ENCODE peak calls at places on chromosomes 3 and 15, in eight cellular contexts. H is CD4-positive, CD25-positive, alpha-beta regulatory T cell; E is stimulated activated CD4-positive, alpha-beta T cell treated with anti-CD3 and anti-CD28 coated beads, TNF-alpha, amount 100 ng/mL, for 24 hours; R is cardiac fibroblast; G is activated CD8-positive, alpha-beta memory T cell treated with anti-CD3 and anti-CD28 coated beads for 48 hours; V is pons; N is amniotic stem cell; S is iPS-NIHi11. F is an unnamed sample.

GRCh38 chr3:139327861-139328260 is 16.0 kb upstream of the MRPS22 start:
- DNase-seq in H (no peak), E (no peak), R (no peak), G (no peak), V (no peak), N (no peak), S (no peak), F (no peak)

GRCh38 chr15:63287109-63287508 is 9.7 kb downstream of the APH1B start:
- DNase-seq in H (no peak), E (no peak), R (peak), G (no peak), V (no peak), N (no peak), S (no peak), F (no peak)

GRCh38 chr3:13235079-13235478 is 161.8 kb upstream of the IQSEC1 start:
- DNase-seq in H (no peak), E (no peak), R (no peak), G (no peak), V (no peak), N (no peak), S (no peak), F (peak)

GRCh38 chr3:127410137-127410488 is 122.3 kb upstream of the PRR20G start:
- DNase-seq in H (no peak), E (no peak), R (no peak), G (no peak), V (no peak), N (no peak), S (peak), F (no peak)

GRCh38 chr3:188465311-188465710 is 311.4 kb downstream of the LPP start:
- DNase-seq in H (no peak), E (no peak), R (no peak), G (no peak), V (no peak), N (no peak), S (no peak), F (no peak)

GRCh38 chr3:69433938-69434263 is 48.0 kb upstream of the FRMD4B start:
- DNase-seq in H (no peak), E (no peak), R (no peak), G (no peak), V (peak), N (no peak), S (no peak), F (no peak)

GRCh38 chr3:127162947-127163645 is 29.8 kb upstream of the PRR23E start:
- DNase-seq in H (no peak), E (no peak), R (no peak), G (no peak), V (no peak), N (no peak), S (peak), F (no peak)

GRCh38 chr3:7504886-7505775 is 644.2 kb downstream of the GRM7 start:
- DNase-seq in H (no peak), E (no peak), R (peak), G (no peak), V (no peak), N (no peak), S (no peak), F (no peak)

GRCh38 chr3:86653801-86654200 is 337.1 kb downstream of the VGLL3 start:
- DNase-seq in H (no peak), E (no peak), R (no peak), G (no peak), V (no peak), N (no peak), S (no peak), F (no peak)

GRCh38 chr3:169847896-169848295 is 21.8 kb downstream of the LRRC31 start:
- DNase-seq in H (no peak), E (no peak), R (no peak), G (no peak), V (no peak), N (no peak), S (no peak), F (no peak)

GRCh38 chr3:169668081-169668956 is 4.8 kb upstream of the MECOM start:
- DNase-seq in H (no peak), E (no peak), R (peak), G (no peak), V (no peak), N (no peak), S (peak), F (no peak)

GRCh38 chr15:99029358-99029871 is 21.8 kb upstream of the PGPEP1L start:
- DNase-seq in H (no peak), E (no peak), R (no peak), G (no peak), V (no peak), N (no peak), S (no peak), F (no peak)

GRCh38 chr3:113153499-113154107 is 57.8 kb upstream of the BOC start:
- DNase-seq in H (no peak), E (no peak), R (no peak), G (no peak), V (no peak), N (no peak), S (no peak), F (no peak)

GRCh38 chr3:189839576-189839975 is 208.4 kb downstream of the TP63 start:
- DNase-seq in H (no peak), E (no peak), R (peak), G (no peak), V (no peak), N (no peak), S (no peak), F (no peak)

GRCh38 chr3:159991591-159991990 is 3.0 kb downstream of the IL12A start:
- DNase-seq in H (no peak), E (no peak), R (no peak), G (no peak), V (no peak), N (no peak), S (no peak), F (no peak)

GRCh38 chr3:37545479-37545878 is 316.2 kb upstream of the CTDSPL start:
- DNase-seq in H (no peak), E (no peak), R (no peak), G (no peak), V (no peak), N (no peak), S (no peak), F (no peak)

GRCh38 chr15:85314139-85314538 is 66.3 kb upstream of the AKAP13 start:
- DNase-seq in H (no peak), E (no peak), R (no peak), G (no peak), V (no peak), N (no peak), S (no peak), F (no peak)

GRCh38 chr15:101017041-101017754 is 98.0 kb downstream of the LRRK1 start:
- DNase-seq in H (no peak), E (no peak), R (no peak), G (no peak), V (no peak), N (no peak), S (no peak), F (no peak)

GRCh38 chr3:25854214-25854613 is 64.3 kb downstream of the OXSM start:
- DNase-seq in H (no peak), E (no peak), R (peak), G (no peak), V (no peak), N (no peak), S (no peak), F (no peak)

GRCh38 chr3:105834768-105835167 is 34.0 kb downstream of the CBLB start:
- DNase-seq in H (no peak), E (no peak), R (no peak), G (no peak), V (no peak), N (no peak), S (no peak), F (no peak)

GRCh38 chr15:41495736-41496599 is 2.3 kb downstream of the ITPKA start:
- DNase-seq in H (no peak), E (no peak), R (no peak), G (no peak), V (no peak), N (no peak), S (peak), F (no peak)

GRCh38 chr3:72306800-72307341 is 521.9 kb upstream of the PROK2 start:
- DNase-seq in H (no peak), E (no peak), R (no peak), G (no peak), V (no peak), N (no peak), S (peak), F (no peak)

GRCh38 chr3:70824785-70825184 is 512.3 kb upstream of the MDFIC2 start:
- DNase-seq in H (no peak), E (no peak), R (peak), G (no peak), V (no peak), N (no peak), S (peak), F (no peak)

GRCh38 chr3:33803894-33804526 is 5.6 kb downstream of the PDCD6IP start:
- DNase-seq in H (no peak), E (no peak), R (no peak), G (no peak), V (no peak), N (no peak), S (no peak), F (no peak)

GRCh38 chr3:187208159-187208558 is 10.9 kb downstream of the RTP1 start:
- DNase-seq in H (no peak), E (no peak), R (no peak), G (no peak), V (no peak), N (no peak), S (no peak), F (no peak)

GRCh38 chr15:80152896-80153876 is at the start of gene FAH:
- DNase-seq in H (no peak), E (no peak), R (no peak), G (no peak), V (no peak), N (peak), S (peak), F (no peak)

F was measured in GM18507.